ENCODE peak calls at places on chromosome 16, in nine cellular contexts. One of them, this sample, is unnamed.

GRCh38 chr16:47949276-47949675 is 206.5 kb downstream of the ABCC12 start:
- DNase-seq in A549: no peak
- DNase-seq in cardiac muscle cell: no peak
- DNase-seq in testis: no peak
- DNase-seq in A673: no peak
- DNase-seq in thoracic aorta: no peak
- DNase-seq in fibroblast of lung: no peak
- DNase-seq in heart left ventricle: no peak
- DNase-seq in CD8-positive, alpha-beta T cell: no peak
- DNase-seq in this sample: no peak

GRCh38 chr16:52455549-52456277 is 91.2 kb downstream of the TOX3 start:
- DNase-seq in CD8-positive, alpha-beta T cell: no peak
- DNase-seq in A549: no peak
- DNase-seq in fibroblast of lung: no peak
- DNase-seq in heart left ventricle: no peak
- DNase-seq in testis: no peak
- DNase-seq in cardiac muscle cell: no peak
- DNase-seq in A673: no peak
- DNase-seq in thoracic aorta: no peak
- DNase-seq in this sample: no peak

GRCh38 chr16:75506567-75506966 is 11.3 kb upstream of the CHST6 start:
- DNase-seq in A549: peak
- DNase-seq in thoracic aorta: no peak
- DNase-seq in cardiac muscle cell: peak
- DNase-seq in CD8-positive, alpha-beta T cell: no peak
- DNase-seq in A673: peak
- DNase-seq in heart left ventricle: peak
- DNase-seq in fibroblast of lung: peak
- DNase-seq in testis: no peak
- DNase-seq in this sample: no peak

GRCh38 chr16:15523092-15523541 is 88.7 kb downstream of the BMERB1 start:
- DNase-seq in fibroblast of lung: no peak
- DNase-seq in thoracic aorta: no peak
- DNase-seq in A673: no peak
- DNase-seq in A549: peak
- DNase-seq in cardiac muscle cell: no peak
- DNase-seq in testis: peak
- DNase-seq in CD8-positive, alpha-beta T cell: no peak
- DNase-seq in heart left ventricle: peak
- DNase-seq in this sample: no peak

GRCh38 chr16:89805136-89805905 is 11.1 kb downstream of the FANCA start:
- DNase-seq in testis: no peak
- DNase-seq in heart left ventricle: no peak
- DNase-seq in thoracic aorta: no peak
- DNase-seq in CD8-positive, alpha-beta T cell: no peak
- DNase-seq in A549: no peak
- DNase-seq in fibroblast of lung: peak
- DNase-seq in cardiac muscle cell: no peak
- DNase-seq in A673: no peak
- DNase-seq in this sample: peak

GRCh38 chr16:31183432-31184428 is 3.8 kb downstream of the FUS start:
- DNase-seq in cardiac muscle cell: no peak
- DNase-seq in A673: no peak
- DNase-seq in heart left ventricle: no peak
- DNase-seq in thoracic aorta: no peak
- DNase-seq in fibroblast of lung: no peak
- DNase-seq in testis: no peak
- DNase-seq in CD8-positive, alpha-beta T cell: no peak
- DNase-seq in A549: no peak
- DNase-seq in this sample: no peak

GRCh38 chr16:49281843-49282642 is 405 bp upstream of the CBLN1 start:
- DNase-seq in CD8-positive, alpha-beta T cell: no peak
- DNase-seq in cardiac muscle cell: peak
- DNase-seq in A673: peak
- DNase-seq in heart left ventricle: peak
- DNase-seq in testis: peak
- DNase-seq in thoracic aorta: no peak
- DNase-seq in A549: peak
- DNase-seq in fibroblast of lung: peak
- DNase-seq in this sample: peak

GRCh38 chr16:61831351-61831933 is 204.8 kb downstream of the CDH8 start:
- DNase-seq in fibroblast of lung: peak
- DNase-seq in cardiac muscle cell: no peak
- DNase-seq in CD8-positive, alpha-beta T cell: no peak
- DNase-seq in thoracic aorta: no peak
- DNase-seq in A549: no peak
- DNase-seq in A673: no peak
- DNase-seq in heart left ventricle: no peak
- DNase-seq in testis: no peak
- DNase-seq in this sample: no peak

GRCh38 chr16:77434022-77434364 is 841 bp downstream of the ADAMTS18 start:
- DNase-seq in cardiac muscle cell: no peak
- DNase-seq in CD8-positive, alpha-beta T cell: no peak
- DNase-seq in fibroblast of lung: no peak
- DNase-seq in thoracic aorta: no peak
- DNase-seq in A673: no peak
- DNase-seq in testis: no peak
- DNase-seq in A549: no peak
- DNase-seq in heart left ventricle: no peak
- DNase-seq in this sample: no peak

GRCh38 chr16:83530293-83530692 is 277.5 kb upstream of the HSBP1 start:
- DNase-seq in A673: no peak
- DNase-seq in fibroblast of lung: peak
- DNase-seq in CD8-positive, alpha-beta T cell: no peak
- DNase-seq in A549: no peak
- DNase-seq in heart left ventricle: no peak
- DNase-seq in cardiac muscle cell: no peak
- DNase-seq in thoracic aorta: no peak
- DNase-seq in testis: no peak
- DNase-seq in this sample: no peak

GRCh38 chr16:23365602-23366240 is 63.6 kb downstream of the SCNN1B start:
- DNase-seq in fibroblast of lung: no peak
- DNase-seq in heart left ventricle: no peak
- DNase-seq in testis: no peak
- DNase-seq in A673: no peak
- DNase-seq in CD8-positive, alpha-beta T cell: no peak
- DNase-seq in A549: peak
- DNase-seq in cardiac muscle cell: peak
- DNase-seq in thoracic aorta: no peak
- DNase-seq in this sample: no peak

GRCh38 chr16:72967941-72968340 is 80.0 kb downstream of the ZFHX3 start:
- DNase-seq in A673: no peak
- DNase-seq in CD8-positive, alpha-beta T cell: no peak
- DNase-seq in testis: no peak
- DNase-seq in thoracic aorta: no peak
- DNase-seq in cardiac muscle cell: no peak
- DNase-seq in fibroblast of lung: no peak
- DNase-seq in heart left ventricle: no peak
- DNase-seq in A549: no peak
- DNase-seq in this sample: no peak

GRCh38 chr16:89540557-89540956 is 19.9 kb upstream of the RPL13 start:
- DNase-seq in testis: no peak
- DNase-seq in fibroblast of lung: no peak
- DNase-seq in A673: no peak
- DNase-seq in CD8-positive, alpha-beta T cell: no peak
- DNase-seq in cardiac muscle cell: no peak
- DNase-seq in thoracic aorta: no peak
- DNase-seq in A549: no peak
- DNase-seq in heart left ventricle: no peak
- DNase-seq in this sample: no peak

GRCh38 chr16:74563828-74564263 is 43.1 kb downstream of the GLG1 start:
- DNase-seq in A673: no peak
- DNase-seq in testis: no peak
- DNase-seq in A549: peak
- DNase-seq in CD8-positive, alpha-beta T cell: no peak
- DNase-seq in heart left ventricle: no peak
- DNase-seq in thoracic aorta: peak
- DNase-seq in cardiac muscle cell: peak
- DNase-seq in fibroblast of lung: peak
- DNase-seq in this sample: no peak

GRCh38 chr16:4935231-4935855 is 1.6 kb downstream of the PPL start:
- DNase-seq in CD8-positive, alpha-beta T cell: no peak
- DNase-seq in A549: no peak
- DNase-seq in testis: peak
- DNase-seq in A673: no peak
- DNase-seq in heart left ventricle: peak
- DNase-seq in fibroblast of lung: no peak
- DNase-seq in cardiac muscle cell: peak
- DNase-seq in thoracic aorta: peak
- DNase-seq in this sample: no peak

GRCh38 chr16:75679366-75679765 is 2.6 kb upstream of the CPHXL2 start:
- DNase-seq in A673: no peak
- DNase-seq in fibroblast of lung: peak
- DNase-seq in cardiac muscle cell: peak
- DNase-seq in A549: no peak
- DNase-seq in heart left ventricle: no peak
- DNase-seq in thoracic aorta: no peak
- DNase-seq in testis: no peak
- DNase-seq in CD8-positive, alpha-beta T cell: no peak
- DNase-seq in this sample: no peak

GRCh38 chr16:87806246-87806607 is 40.4 kb upstream of the KLHDC4 start:
- DNase-seq in A549: no peak
- DNase-seq in A673: no peak
- DNase-seq in heart left ventricle: no peak
- DNase-seq in fibroblast of lung: peak
- DNase-seq in thoracic aorta: no peak
- DNase-seq in testis: no peak
- DNase-seq in CD8-positive, alpha-beta T cell: no peak
- DNase-seq in cardiac muscle cell: no peak
- DNase-seq in this sample: no peak

GRCh38 chr16:67962135-67962534 is 6.3 kb downstream of the SLC12A4 start:
- DNase-seq in A549: no peak
- DNase-seq in testis: no peak
- DNase-seq in cardiac muscle cell: no peak
- DNase-seq in CD8-positive, alpha-beta T cell: no peak
- DNase-seq in fibroblast of lung: no peak
- DNase-seq in heart left ventricle: no peak
- DNase-seq in A673: no peak
- DNase-seq in thoracic aorta: no peak
- DNase-seq in this sample: no peak
- H3K27ac ChIP-seq in A549: no peak
- H3K27ac ChIP-seq in testis: no peak
- H3K27ac ChIP-seq in cardiac muscle cell: no peak
- H3K27ac ChIP-seq in CD8-positive, alpha-beta T cell: no peak
- H3K27ac ChIP-seq in fibroblast of lung: no peak
- H3K27ac ChIP-seq in heart left ventricle: peak
- H3K27ac ChIP-seq in A673: no peak
- H3K27ac ChIP-seq in thoracic aorta: no peak
- H3K27ac ChIP-seq in this sample: no peak

GRCh38 chr16:25367773-25368172 is 110.1 kb upstream of the ZKSCAN2 start:
- DNase-seq in thoracic aorta: no peak
- DNase-seq in cardiac muscle cell: no peak
- DNase-seq in fibroblast of lung: no peak
- DNase-seq in A549: no peak
- DNase-seq in A673: no peak
- DNase-seq in testis: no peak
- DNase-seq in heart left ventricle: no peak
- DNase-seq in CD8-positive, alpha-beta T cell: no peak
- DNase-seq in this sample: no peak

GRCh38 chr16:25371342-25371741 is 113.7 kb upstream of the ZKSCAN2 start:
- DNase-seq in testis: no peak
- DNase-seq in thoracic aorta: no peak
- DNase-seq in A549: no peak
- DNase-seq in fibroblast of lung: no peak
- DNase-seq in A673: no peak
- DNase-seq in heart left ventricle: no peak
- DNase-seq in cardiac muscle cell: no peak
- DNase-seq in CD8-positive, alpha-beta T cell: no peak
- DNase-seq in this sample: no peak

GRCh38 chr16:25366078-25366477 is 108.4 kb upstream of the ZKSCAN2 start:
- DNase-seq in A673: peak
- DNase-seq in testis: no peak
- DNase-seq in cardiac muscle cell: no peak
- DNase-seq in fibroblast of lung: no peak
- DNase-seq in thoracic aorta: no peak
- DNase-seq in A549: no peak
- DNase-seq in heart left ventricle: no peak
- DNase-seq in CD8-positive, alpha-beta T cell: no peak
- DNase-seq in this sample: no peak
- TF ChIP-seq CTCF in A673: peak
- TF ChIP-seq CTCF in testis: no peak
- TF ChIP-seq CTCF in cardiac muscle cell: no peak
- TF ChIP-seq CTCF in fibroblast of lung: no peak
- TF ChIP-seq CTCF in thoracic aorta: no peak
- TF ChIP-seq CTCF in A549: no peak
- TF ChIP-seq CTCF in heart left ventricle: no peak
- TF ChIP-seq CTCF in CD8-positive, alpha-beta T cell: no peak
- TF ChIP-seq CTCF in this sample: peak

DNA sequence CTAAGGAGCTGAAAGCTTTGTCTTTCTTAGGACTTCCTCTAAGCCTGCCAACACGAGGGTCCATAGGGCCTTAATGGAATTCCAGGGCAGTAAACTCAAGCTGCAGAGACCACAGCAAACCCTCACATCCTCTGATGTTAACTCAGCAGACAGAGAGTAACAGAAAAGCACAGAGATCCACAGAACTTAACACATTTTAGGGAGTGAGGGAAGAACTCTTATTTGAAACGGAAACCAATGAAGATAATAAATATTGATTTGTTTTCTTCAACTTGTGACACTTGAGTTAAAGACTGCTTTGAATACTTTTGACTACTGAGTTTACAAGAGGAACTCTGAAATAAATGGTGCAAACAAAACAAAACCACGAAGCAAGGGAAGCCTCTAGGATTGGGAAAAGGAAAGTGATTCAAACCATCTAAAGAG is 9.4 kb downstream of the DYNC1LI2 start:
- DNase-seq in thoracic aorta: no peak
- DNase-seq in cardiac muscle cell: peak
- DNase-seq in testis: no peak
- DNase-seq in A673: no peak
- DNase-seq in A549: no peak
- DNase-seq in heart left ventricle: no peak
- DNase-seq in CD8-positive, alpha-beta T cell: no peak
- DNase-seq in fibroblast of lung: peak
- DNase-seq in this sample: no peak
- H3K27ac ChIP-seq in thoracic aorta: peak
- H3K27ac ChIP-seq in cardiac muscle cell: peak
- H3K27ac ChIP-seq in testis: peak
- H3K27ac ChIP-seq in A673: peak
- H3K27ac ChIP-seq in A549: peak
- H3K27ac ChIP-seq in heart left ventricle: peak
- H3K27ac ChIP-seq in CD8-positive, alpha-beta T cell: no peak
- H3K27ac ChIP-seq in fibroblast of lung: peak
- H3K27ac ChIP-seq in this sample: no peak

DNA sequence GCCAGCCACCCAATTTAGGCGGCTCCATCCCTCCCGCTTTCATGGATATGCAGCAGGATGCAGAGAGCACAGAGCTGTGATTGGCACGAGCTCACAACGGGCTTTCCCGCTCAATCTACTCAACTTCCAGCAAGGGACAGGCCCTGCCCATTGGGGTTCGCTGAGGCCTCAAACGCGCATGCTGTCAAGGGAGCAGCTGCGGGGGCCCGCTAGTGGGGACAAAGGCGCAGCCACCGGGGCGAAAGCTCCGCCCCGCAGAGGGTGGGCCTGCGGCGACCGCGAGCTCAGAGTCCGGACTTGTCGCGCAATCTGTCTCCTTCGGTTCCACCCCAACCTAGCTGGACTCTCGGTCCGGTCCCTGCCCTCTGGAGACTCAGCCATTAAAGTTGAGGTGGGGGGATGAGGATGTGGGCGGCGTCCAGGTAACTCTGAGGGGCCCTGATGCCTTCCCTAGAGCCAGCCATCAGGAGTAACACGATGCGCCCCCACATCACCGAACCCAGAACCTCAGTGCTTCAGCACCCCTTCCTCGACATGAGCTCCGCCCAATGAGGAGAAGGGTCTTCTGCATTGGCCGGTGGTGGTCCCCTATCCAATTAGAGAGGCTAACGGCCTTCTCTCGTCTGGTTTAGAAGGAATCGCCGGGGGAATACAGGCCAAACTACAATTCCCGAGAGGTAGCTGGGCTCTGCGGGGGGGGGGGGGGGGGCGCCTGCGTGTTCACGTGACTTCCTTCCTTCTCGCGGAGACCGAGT is 489 bp upstream of the NFATC3 start:
- DNase-seq in fibroblast of lung: peak
- DNase-seq in CD8-positive, alpha-beta T cell: peak
- DNase-seq in A549: peak
- DNase-seq in cardiac muscle cell: peak
- DNase-seq in A673: peak
- DNase-seq in testis: peak
- DNase-seq in heart left ventricle: peak
- DNase-seq in thoracic aorta: peak
- DNase-seq in this sample: peak
- TF ChIP-seq CTCF in fibroblast of lung: no peak
- TF ChIP-seq CTCF in CD8-positive, alpha-beta T cell: no peak
- TF ChIP-seq CTCF in A549: no peak
- TF ChIP-seq CTCF in cardiac muscle cell: no peak
- TF ChIP-seq CTCF in A673: no peak
- TF ChIP-seq CTCF in testis: no peak
- TF ChIP-seq CTCF in heart left ventricle: peak
- TF ChIP-seq CTCF in thoracic aorta: no peak
- TF ChIP-seq CTCF in this sample: peak